ENCODE peak calls at places on chromosomes 1 and 21, in four cellular contexts. D is ovary, Q is tibial nerve, M is H1. V is an unnamed sample.

GRCh38 chr1:165481820-165482532 is 37.0 kb upstream of the RXRG start:
- DNase-seq in M (peak), D (peak), Q (no peak), V (peak)

GRCh38 chr1:235105051-235106043 is 23.3 kb downstream of the TOMM20 start:
- DNase-seq in Q (no peak), M (no peak), D (no peak), V (no peak)

GRCh38 chr1:167499106-167499505 is 19.2 kb downstream of the CD247 start:
- DNase-seq in Q (no peak), M (no peak), D (no peak), V (no peak)

GRCh38 chr1:26399034-26399433 is 11.6 kb upstream of the LIN28A start:
- DNase-seq in M (no peak), Q (no peak), D (no peak), V (no peak)

GRCh38 chr21:42659416-42660117 is 6.1 kb downstream of the PDE9A start:
- DNase-seq in Q (no peak), D (no peak), M (no peak), V (no peak)

GRCh38 chr1:157626099-157626498 is 28.2 kb upstream of the FCRL4 start:
- DNase-seq in M (peak), D (no peak), Q (no peak), V (peak)

GRCh38 chr1:10841059-10841458 is 44.6 kb upstream of the CASZ1 start:
- DNase-seq in D (no peak), M (no peak), Q (no peak), V (no peak)

GRCh38 chr1:1361982-1362423 is 3.6 kb upstream of the MXRA8 start:
- DNase-seq in D (peak), M (no peak), Q (no peak), V (no peak)

DNA sequence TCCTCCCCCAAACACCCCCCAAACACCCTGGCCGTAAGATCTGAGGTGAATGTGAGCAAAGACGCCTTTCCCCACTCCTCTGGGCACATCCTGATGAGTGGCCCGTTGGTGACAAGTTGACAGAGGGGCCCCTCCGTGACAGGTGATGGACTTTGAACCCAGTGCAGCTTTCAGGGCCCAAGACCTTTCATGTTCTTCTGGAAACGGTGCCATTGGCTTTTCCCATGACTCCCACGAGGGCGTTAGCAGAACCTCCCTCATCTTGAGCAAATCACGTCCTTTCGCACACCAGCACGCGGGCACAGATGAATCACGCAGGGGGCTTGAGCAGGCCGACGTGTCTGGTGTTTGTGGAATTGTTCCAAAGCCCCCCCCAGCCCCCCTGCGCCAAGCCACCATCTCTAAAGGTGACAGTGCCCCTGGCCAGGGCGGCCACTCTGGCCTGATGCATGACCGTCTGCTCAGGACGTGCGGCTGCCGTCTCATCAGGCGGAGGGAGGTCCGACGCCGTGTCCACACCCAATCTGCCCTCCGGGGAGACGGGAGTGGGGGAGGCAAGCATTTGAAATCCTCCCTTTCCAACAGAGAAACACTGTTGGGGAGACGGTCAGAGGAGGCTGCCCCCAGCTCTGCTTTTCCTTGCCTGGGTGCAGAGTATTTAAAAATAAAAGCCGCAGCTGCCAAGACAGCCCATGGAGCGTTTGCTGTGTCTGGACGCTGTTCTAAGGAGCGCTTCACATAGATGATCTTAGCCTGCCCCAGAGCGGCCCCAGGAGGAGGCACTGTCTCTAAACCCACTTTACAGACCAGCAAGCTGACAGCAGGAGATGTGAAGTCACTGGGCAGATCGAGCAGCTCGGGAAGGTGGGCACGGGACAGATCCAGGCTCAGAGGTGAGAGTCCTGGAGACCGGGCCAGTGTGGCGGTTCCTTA is 98.3 kb upstream of the ARHGEF16 start:
- DNase-seq in Q (no peak), D (no peak), M (no peak), V (no peak)
- TF ChIP-seq EP300 in Q (no peak), D (no peak), M (no peak), V (no peak)

GRCh38 chr1:198934901-198935301 is 296.1 kb downstream of the PTPRC start:
- DNase-seq in Q (no peak), M (no peak), D (no peak), V (peak)

GRCh38 chr1:198936371-198937083 is 297.7 kb downstream of the PTPRC start:
- DNase-seq in M (no peak), D (no peak), Q (no peak), V (no peak)

GRCh38 chr1:198934414-198934813 is 295.6 kb downstream of the PTPRC start:
- DNase-seq in Q (no peak), D (no peak), M (no peak), V (no peak)

GRCh38 chr1:198933506-198933905 is 294.7 kb downstream of the PTPRC start:
- DNase-seq in Q (no peak), D (no peak), M (no peak), V (no peak)

GRCh38 chr1:198935371-198935921 is 296.6 kb downstream of the PTPRC start:
- DNase-seq in D (peak), Q (peak), M (no peak), V (peak)
- TF ChIP-seq EP300 in D (no peak), Q (no peak), M (no peak), V (peak)

GRCh38 chr1:52365746-52366516 is at the start of gene CC2D1B:
- DNase-seq in Q (peak), D (peak), M (peak), V (peak)
- TF ChIP-seq EP300 in Q (peak), D (no peak), M (no peak), V (no peak)

GRCh38 chr1:58885998-58886397 is 102.2 kb upstream of the JUN start:
- DNase-seq in Q (peak), M (no peak), D (peak), V (no peak)

GRCh38 chr1:58883888-58884482 is 100.1 kb upstream of the JUN start:
- DNase-seq in Q (no peak), M (no peak), D (no peak), V (no peak)

GRCh38 chr1:58886611-58887010 is 102.8 kb upstream of the JUN start:
- DNase-seq in Q (no peak), M (no peak), D (no peak), V (no peak)

GRCh38 chr1:58883037-58883887 is 99.4 kb upstream of the JUN start:
- DNase-seq in Q (peak), D (peak), M (no peak), V (peak)

DNA sequence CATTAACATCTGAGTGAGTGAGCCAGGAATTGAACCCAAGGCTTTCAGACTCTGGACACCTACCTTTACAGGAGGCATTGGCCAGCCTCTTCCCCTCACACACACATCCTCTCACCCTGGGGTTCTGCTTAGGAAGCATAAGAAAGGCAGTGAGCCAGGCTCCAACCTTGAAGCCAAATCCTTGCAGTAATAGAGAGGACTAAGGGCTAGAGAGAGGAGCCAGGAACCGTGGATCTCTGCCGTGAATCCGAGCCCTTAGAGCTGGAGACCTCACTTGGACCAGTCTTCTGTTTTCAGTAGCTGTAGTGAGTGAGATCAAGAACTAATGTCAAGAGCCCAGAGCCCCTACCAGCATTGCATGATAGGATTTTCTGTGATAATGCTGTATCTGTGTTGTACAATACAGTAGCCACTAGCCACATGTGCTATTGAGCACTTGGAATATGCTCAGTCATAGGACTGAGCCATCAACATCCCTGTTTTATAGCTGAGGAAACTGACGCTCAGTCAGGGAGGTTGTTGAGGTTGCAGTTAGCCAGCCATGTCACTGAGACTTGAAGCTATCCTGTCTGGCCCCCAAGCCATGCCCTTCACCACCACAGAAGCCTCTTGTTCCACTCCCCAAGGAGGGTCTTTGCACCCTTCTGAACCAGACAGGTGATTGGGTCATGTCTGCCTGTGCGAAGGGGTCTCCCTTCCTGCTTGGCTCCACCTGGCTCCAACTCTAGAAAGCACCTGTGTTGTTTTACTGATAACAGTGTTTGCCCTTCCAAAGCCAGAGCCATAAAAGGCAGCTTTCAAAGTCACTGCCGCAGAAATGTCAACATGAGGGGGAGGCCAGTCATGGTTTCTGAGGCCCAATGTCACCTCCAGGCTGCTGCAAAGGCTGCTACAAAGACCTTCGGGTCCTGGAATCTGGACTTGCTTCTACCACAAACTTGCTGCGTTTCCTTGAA is 101.1 kb upstream of the JUN start:
- DNase-seq in D (peak), M (no peak), Q (no peak), V (no peak)
- TF ChIP-seq EP300 in D (no peak), M (no peak), Q (no peak), V (no peak)